ENCODE peak calls at places on chromosomes 2 and 18, in six cellular contexts. Z is heart left ventricle; B is CD8-positive, alpha-beta T cell; J is left ventricle myocardium inferior; U is endothelial cell of umbilical vein; S is neuronal stem cell. A is an unnamed sample. For H3K36me3, the result is how much of the 10 kb centered on the place peaks cover.

GRCh38 chr2:120875431-120875830 is 139.8 kb downstream of the GLI2 start:
- DNase-seq in Z (peak), B (no peak), J (no peak), U (no peak), S (no peak), A (no peak)

GRCh38 chr2:108971661-108972566 is 17.1 kb downstream of the EDAR start:
- DNase-seq in Z (peak), B (no peak), J (peak), U (no peak), S (no peak), A (no peak)

GRCh38 chr2:179818546-179818945 is 42.9 kb downstream of the ZNF385B start:
- DNase-seq in Z (no peak), B (no peak), J (no peak), U (peak), S (no peak), A (no peak)

GRCh38 chr2:56167616-56168015 is 16.2 kb upstream of the CCDC85A start:
- DNase-seq in Z (no peak), B (no peak), J (no peak), U (no peak), S (no peak), A (no peak)

GRCh38 chr2:64622443-64623231 is 31.1 kb downstream of the SERTAD2 start:
- DNase-seq in Z (no peak), B (no peak), J (no peak), U (no peak), S (no peak), A (no peak)

GRCh38 chr18:55588001-55588875 is at the start of gene TCF4:
- DNase-seq in Z (peak), B (peak), J (peak), U (peak), S (peak), A (peak)

GRCh38 chr2:132593171-132593570 is 76.8 kb downstream of the LYPD1 start:
- DNase-seq in Z (no peak), B (no peak), J (no peak), U (no peak), S (no peak), A (no peak)

GRCh38 chr18:35517715-35518114 is 20.0 kb upstream of the INO80C start:
- DNase-seq in Z (no peak), B (no peak), J (no peak), U (no peak), S (no peak), A (no peak)

GRCh38 chr2:236694125-236694888 is 124.7 kb downstream of the ACKR3 start:
- DNase-seq in Z (no peak), B (no peak), J (no peak), U (no peak), S (no peak), A (no peak)

GRCh38 chr2:36677995-36678605 is 18.4 kb upstream of the VIT start:
- DNase-seq in Z (no peak), B (no peak), J (no peak), U (no peak), S (no peak), A (no peak)

GRCh38 chr2:175251425-175252041 is 70.0 kb upstream of the ATP5MC3 start:
- DNase-seq in Z (no peak), B (peak), J (no peak), U (peak), S (peak), A (no peak)

GRCh38 chr2:220850116-220850515 is 722.0 kb downstream of the EPHA4 start:
- DNase-seq in Z (no peak), B (no peak), J (no peak), U (no peak), S (no peak), A (no peak)

GRCh38 chr18:37666986-37667385 is 101.4 kb upstream of the CELF4 start:
- DNase-seq in Z (no peak), B (no peak), J (no peak), U (no peak), S (no peak), A (no peak)

GRCh38 chr2:156305121-156305520 is 27.4 kb downstream of the NR4A2 start:
- DNase-seq in Z (no peak), B (no peak), J (no peak), U (no peak), S (no peak), A (no peak)

GRCh38 chr2:156294945-156295580 is 37.5 kb downstream of the NR4A2 start:
- DNase-seq in Z (no peak), B (no peak), J (no peak), U (no peak), S (no peak), A (no peak)

DNA sequence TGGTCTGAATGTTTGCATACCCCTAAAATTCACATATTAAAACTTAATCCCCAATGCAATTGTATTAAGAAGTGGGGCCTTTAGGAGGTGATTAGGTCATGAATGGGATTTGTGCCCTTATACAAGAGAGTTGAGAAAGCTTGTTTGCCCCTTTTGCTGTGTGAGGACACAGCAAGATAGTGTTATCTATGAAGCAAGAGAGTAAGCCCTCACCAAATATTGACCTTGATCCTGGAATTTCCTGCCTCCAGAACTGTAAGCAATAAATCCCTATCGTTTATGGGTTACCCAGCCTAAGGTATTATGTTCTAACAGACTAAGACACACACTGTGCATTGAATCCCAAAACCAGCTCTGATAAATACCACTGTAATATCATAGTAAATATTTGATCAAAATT is 32.2 kb downstream of the NR4A2 start:
- DNase-seq in Z (no peak), B (no peak), J (no peak), U (no peak), S (no peak), A (no peak)
- H3K36me3 ChIP-seq in Z (under half), B (under half), J (under half), U (under half), S (under half), A (under half)

DNA sequence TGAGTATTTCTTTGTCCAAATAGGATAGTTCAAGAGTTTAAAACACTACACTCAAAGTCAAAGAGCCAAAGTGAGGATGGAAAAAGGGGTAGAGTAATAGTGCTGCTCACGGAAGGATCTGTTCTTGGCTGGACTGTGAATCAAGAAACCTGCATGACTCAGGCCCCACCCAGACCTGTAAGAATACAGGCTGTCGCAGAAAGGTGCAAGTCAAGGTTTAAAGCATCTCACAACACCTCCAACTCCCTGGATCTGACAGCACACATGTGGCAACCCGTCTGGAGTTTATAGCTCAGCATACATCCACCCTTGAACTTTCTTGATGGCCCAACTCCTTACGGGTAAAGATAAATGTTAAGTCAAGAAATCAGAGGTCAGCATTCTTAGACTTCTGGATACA is 6.2 kb downstream of the KIAA2012 start:
- DNase-seq in Z (no peak), B (no peak), J (no peak), U (no peak), S (no peak), A (no peak)
- H3K36me3 ChIP-seq in Z (under half), B (under half), J (under half), U (under half), S (under half), A (under half)

GRCh38 chr2:98601532-98602132 is 6.7 kb downstream of the COA5 start:
- DNase-seq in Z (no peak), B (no peak), J (no peak), U (peak), S (no peak), A (no peak)
- H3K36me3 ChIP-seq in Z (half or more), B (under half), J (half or more), U (under half), S (under half), A (under half)

GRCh38 chr2:100923461-100924020 is 78.5 kb upstream of the RPL31 start:
- DNase-seq in Z (no peak), B (no peak), J (no peak), U (no peak), S (no peak), A (no peak)
- H3K36me3 ChIP-seq in Z (under half), B (under half), J (under half), U (under half), S (under half), A (under half)

A was measured in CD8-positive, alpha-beta memory T cell.